ENCODE peak calls at places on chromosomes 5 and 9, in nine cellular contexts. P is HT-29, F is neural crest cell, C is T-helper 9 cell, B is progenitor cell of endocrine pancreas, T is Calu3, Z is SJSA1, K is GM23248, R is GM23338. W is an unnamed sample.
A peak's percentile ranks its signal among the peaks of the same experiment; 100 is the strongest.

GRCh38 chr9:105053209-105053652 is 125.3 kb upstream of the ABCA1 start:
- DNase-seq in Z (no peak), K (peak; percentile 87), T (peak; percentile 42), B (no peak), P (no peak), R (no peak), C (no peak), F (no peak), W (no peak)

GRCh38 chr5:181566-181965 is 9.7 kb upstream of the LRRC14B start:
- DNase-seq in B (no peak), Z (no peak), P (no peak), C (no peak), F (no peak), R (no peak), T (no peak), K (no peak), W (no peak)

GRCh38 chr5:89313804-89314588 is 431.0 kb upstream of the MEF2C start:
- DNase-seq in B (no peak), T (peak; percentile 28), R (no peak), C (no peak), K (peak; percentile 90), F (no peak), Z (peak; percentile 58), P (no peak), W (no peak)

GRCh38 chr5:176447538-176447981 is 625 bp upstream of the FAF2 start:
- DNase-seq in F (no peak), B (peak; percentile 48), C (peak; percentile 8), Z (no peak), R (no peak), T (no peak), P (no peak), K (no peak), W (no peak)

GRCh38 chr5:139658928-139659667 is 10.9 kb downstream of the CXXC5 start:
- DNase-seq in B (no peak), R (peak; percentile 57), Z (peak; percentile 95), K (peak; percentile 91), T (no peak), C (no peak), P (peak; percentile 52), F (no peak), W (no peak)

GRCh38 chr9:127122176-127123151 is at the start of gene ANGPTL2:
- DNase-seq in R (peak; percentile 92), C (no peak), T (no peak), Z (peak; percentile 69), P (peak; percentile 22), B (peak; percentile 56), K (peak; percentile 95), F (peak; percentile 72), W (no peak)

GRCh38 chr5:3392306-3392939 is 203.2 kb upstream of the IRX1 start:
- DNase-seq in K (no peak), B (no peak), P (no peak), C (no peak), Z (no peak), T (no peak), F (no peak), R (no peak), W (no peak)

GRCh38 chr9:18331808-18332209 is 142.1 kb upstream of the ADAMTSL1 start:
- DNase-seq in Z (no peak), R (no peak), P (no peak), K (no peak), F (no peak), B (no peak), T (no peak), C (no peak), W (peak; percentile 87)

GRCh38 chr5:78958672-78959410 is 26.3 kb downstream of the ARSB start:
- DNase-seq in R (no peak), P (peak; percentile 5), F (no peak), C (no peak), T (no peak), Z (no peak), K (no peak), B (no peak), W (no peak)

GRCh38 chr5:90473321-90474234 is 993 bp downstream of the MBLAC2 start:
- DNase-seq in T (peak; percentile 39), B (no peak), Z (no peak), F (peak; percentile 25), K (peak; percentile 72), C (no peak), P (peak; percentile 70), R (peak; percentile 75), W (no peak)